ENCODE peak calls at places on chromosomes 11 and 22, in five cellular contexts. N, I, Y, W and R are unnamed samples.

GRCh38 chr11:126930100-126930841 is 70.3 kb downstream of the KIRREL3 start:
- DNase-seq in N (no peak), I (no peak), Y (no peak), W (no peak), R (no peak)

GRCh38 chr11:33722579-33723234 is 13.5 kb downstream of the CD59 start:
- DNase-seq in N (no peak), I (peak), Y (no peak), W (no peak), R (no peak)

GRCh38 chr11:118401880-118402590 is 629 bp downstream of the ATP5MG start:
- DNase-seq in N (no peak), I (peak), Y (no peak), W (no peak), R (no peak)

GRCh38 chr11:14518820-14519219 is 1.4 kb downstream of the PSMA1 start:
- DNase-seq in N (no peak), I (no peak), Y (no peak), W (no peak), R (no peak)

GRCh38 chr11:20087118-20087521 is 73.2 kb downstream of the DBX1 start:
- DNase-seq in N (no peak), I (peak), Y (no peak), W (no peak), R (no peak)

GRCh38 chr11:130123414-130124040 is 36.1 kb upstream of the ST14 start:
- DNase-seq in N (no peak), I (no peak), Y (no peak), W (no peak), R (no peak)

GRCh38 chr11:92211576-92212167 is 12.9 kb upstream of the FAT3 start:
- DNase-seq in N (no peak), I (no peak), Y (peak), W (peak), R (no peak)

GRCh38 chr22:27888310-27888709 is 30.7 kb downstream of the PITPNB start:
- DNase-seq in N (no peak), I (no peak), Y (no peak), W (no peak), R (no peak)

GRCh38 chr22:42725606-42726355 is 5.1 kb upstream of the A4GALT start:
- DNase-seq in N (no peak), I (peak), Y (no peak), W (no peak), R (no peak)

GRCh38 chr11:77424639-77425038 is 49.3 kb downstream of the PAK1 start:
- DNase-seq in N (no peak), I (no peak), Y (no peak), W (no peak), R (no peak)

GRCh38 chr22:30260682-30261081 is 6.0 kb downstream of the OSM start:
- DNase-seq in N (no peak), I (no peak), Y (no peak), W (no peak), R (no peak)

GRCh38 chr11:33857924-33858323 is 34.0 kb downstream of the LMO2 start:
- DNase-seq in N (peak), I (peak), Y (peak), W (peak), R (no peak)

GRCh38 chr11:66465371-66466224 is 1.1 kb upstream of the PELI3 start:
- DNase-seq in N (no peak), I (no peak), Y (no peak), W (no peak), R (no peak)

GRCh38 chr11:66466225-66467033 is at the start of gene PELI3:
- DNase-seq in N (peak), I (peak), Y (peak), W (peak), R (no peak)

GRCh38 chr11:66468691-66469090 is 2.0 kb downstream of the PELI3 start:
- DNase-seq in N (no peak), I (no peak), Y (no peak), W (no peak), R (no peak)

GRCh38 chr11:66467756-66468155 is 1.1 kb downstream of the PELI3 start:
- DNase-seq in N (peak), I (no peak), Y (no peak), W (peak), R (no peak)

GRCh38 chr11:66467034-66467659 is 442 bp downstream of the PELI3 start:
- DNase-seq in N (peak), I (peak), Y (peak), W (peak), R (no peak)
- TF ChIP-seq CTCF in N (peak), I (peak), Y (peak), W (peak), R (peak)

GRCh38 chr11:66639066-66639813 is 737 bp downstream of the RBM4 start:
- DNase-seq in N (no peak), I (peak), Y (no peak), W (peak), R (no peak)
- TF ChIP-seq CTCF in N (no peak), I (peak), Y (no peak), W (no peak), R (peak)

DNA sequence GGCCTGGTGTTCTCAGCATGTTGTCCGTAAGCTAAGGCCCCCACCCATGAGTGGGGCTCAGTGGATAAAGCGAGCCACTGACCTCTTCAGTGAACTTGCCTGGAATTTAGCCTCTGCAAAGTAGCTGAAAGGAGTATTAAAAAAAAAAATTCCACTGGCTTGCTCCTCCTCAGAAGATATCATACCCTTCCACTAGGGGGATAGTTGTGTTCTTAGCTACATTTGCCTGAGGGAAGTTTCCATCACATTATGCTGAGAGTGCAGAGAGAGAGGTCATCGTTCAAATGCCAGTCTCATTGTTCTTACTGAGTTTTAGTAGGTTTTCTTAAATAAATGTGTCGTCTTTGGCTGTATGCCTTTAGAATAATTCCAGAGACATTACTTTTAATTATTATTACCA is 879.7 kb downstream of the JRKL start:
- DNase-seq in N (no peak), I (no peak), Y (no peak), W (no peak), R (no peak)
- TF ChIP-seq CTCF in N (no peak), I (no peak), Y (peak), W (no peak), R (peak)

DNA sequence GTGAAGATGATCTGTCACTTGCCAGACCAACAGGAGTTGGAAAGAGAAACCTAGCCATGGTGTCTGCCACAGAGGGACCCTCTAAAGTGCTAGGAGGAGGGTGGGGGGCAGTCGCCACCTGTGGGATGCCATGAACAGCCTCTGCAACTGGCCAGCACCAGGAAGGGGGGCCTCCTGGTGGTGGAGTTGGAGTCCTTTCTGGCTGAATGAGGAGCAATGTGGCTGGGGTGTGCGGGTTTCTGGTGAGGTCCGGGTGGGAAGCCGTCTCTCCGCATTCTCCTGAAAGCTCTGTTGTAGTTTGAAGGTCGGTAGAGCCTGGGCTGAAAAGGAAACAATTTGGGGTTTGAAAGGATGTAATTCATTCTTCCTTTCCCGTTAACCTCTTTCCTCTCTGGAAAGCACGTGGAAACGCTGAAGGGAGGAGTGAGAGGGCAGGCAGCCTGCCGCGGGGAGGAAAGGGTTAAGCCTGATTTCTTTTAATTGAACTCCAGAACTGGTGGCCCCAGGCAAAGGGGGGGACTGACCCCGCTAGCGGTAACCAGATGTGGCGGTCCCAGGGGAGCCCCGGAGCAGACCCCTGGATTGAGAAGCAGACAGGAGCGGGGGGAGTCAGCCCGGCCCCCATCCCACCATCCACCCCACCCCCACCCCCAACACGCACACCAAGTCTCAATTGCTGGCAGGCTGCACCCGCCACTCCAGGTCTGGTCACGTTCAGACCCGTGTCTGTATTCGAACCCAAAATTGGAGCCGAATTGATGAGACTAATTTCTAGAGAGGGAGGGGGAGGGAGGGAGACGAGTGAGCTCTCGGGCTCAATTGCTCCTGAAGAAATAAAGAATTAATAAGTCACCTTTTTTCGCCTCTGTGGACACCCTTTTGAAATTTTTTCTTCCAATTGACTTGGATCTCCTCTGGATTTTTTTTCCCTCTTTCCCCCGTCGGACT is 1.8 kb upstream of the FLI1 start:
- DNase-seq in N (no peak), I (no peak), Y (no peak), W (no peak), R (no peak)
- TF ChIP-seq CTCF in N (peak), I (peak), Y (peak), W (no peak), R (peak)

GRCh38 chr11:44661311-44661717 is 65.4 kb upstream of the TSPAN18 start:
- DNase-seq in N (no peak), I (peak), Y (no peak), W (no peak), R (no peak)

GRCh38 chr11:44654057-44654456 is 72.7 kb upstream of the TSPAN18 start:
- DNase-seq in N (no peak), I (no peak), Y (no peak), W (no peak), R (no peak)

GRCh38 chr11:44654596-44654995 is 72.2 kb upstream of the TSPAN18 start:
- DNase-seq in N (no peak), I (no peak), Y (no peak), W (no peak), R (no peak)

GRCh38 chr11:44659641-44660040 is 67.1 kb upstream of the TSPAN18 start:
- DNase-seq in N (no peak), I (no peak), Y (no peak), W (no peak), R (no peak)

DNA sequence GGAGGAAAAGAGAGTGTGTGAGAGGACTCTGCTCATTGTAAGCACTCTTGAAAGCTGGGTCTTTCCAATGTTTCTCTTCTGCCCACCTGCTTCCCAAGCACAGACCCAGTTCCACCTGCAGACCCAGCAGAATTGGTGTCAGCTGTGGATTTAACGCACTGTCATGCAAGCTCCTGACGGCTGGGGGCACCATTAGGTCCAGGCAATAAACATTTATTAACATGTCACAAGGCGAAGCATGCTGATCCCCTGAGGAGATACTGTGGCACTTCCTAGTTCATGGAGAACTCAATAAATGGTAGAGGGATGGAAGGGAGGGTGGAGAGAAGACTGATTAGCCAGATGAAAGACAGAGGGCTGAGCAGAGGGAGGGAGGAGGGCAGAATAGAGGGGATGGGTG is 68.3 kb upstream of the TSPAN18 start:
- DNase-seq in N (no peak), I (no peak), Y (no peak), W (peak), R (no peak)
- TF ChIP-seq CTCF in N (peak), I (no peak), Y (peak), W (no peak), R (peak)

GRCh38 chr11:68506908-68507307 is 46.4 kb downstream of the PPP6R3 start:
- DNase-seq in N (no peak), I (no peak), Y (no peak), W (no peak), R (no peak)
- TF ChIP-seq CTCF in N (no peak), I (peak), Y (no peak), W (no peak), R (no peak)

GRCh38 chr11:67694875-67695555 is 20.6 kb upstream of the ALDH3B2 start:
- DNase-seq in N (no peak), I (no peak), Y (no peak), W (no peak), R (no peak)

GRCh38 chr11:67687986-67688385 is 13.6 kb upstream of the ALDH3B2 start:
- DNase-seq in N (no peak), I (no peak), Y (no peak), W (no peak), R (no peak)

GRCh38 chr11:67689178-67689577 is 14.8 kb upstream of the ALDH3B2 start:
- DNase-seq in N (no peak), I (no peak), Y (no peak), W (no peak), R (no peak)

GRCh38 chr11:67695606-67696005 is 21.2 kb upstream of the ALDH3B2 start:
- DNase-seq in N (no peak), I (no peak), Y (no peak), W (no peak), R (no peak)

GRCh38 chr11:67691149-67691548 is 16.7 kb upstream of the ALDH3B2 start:
- DNase-seq in N (no peak), I (no peak), Y (no peak), W (no peak), R (no peak)
- TF ChIP-seq CTCF in N (no peak), I (peak), Y (peak), W (peak), R (peak)

DNA sequence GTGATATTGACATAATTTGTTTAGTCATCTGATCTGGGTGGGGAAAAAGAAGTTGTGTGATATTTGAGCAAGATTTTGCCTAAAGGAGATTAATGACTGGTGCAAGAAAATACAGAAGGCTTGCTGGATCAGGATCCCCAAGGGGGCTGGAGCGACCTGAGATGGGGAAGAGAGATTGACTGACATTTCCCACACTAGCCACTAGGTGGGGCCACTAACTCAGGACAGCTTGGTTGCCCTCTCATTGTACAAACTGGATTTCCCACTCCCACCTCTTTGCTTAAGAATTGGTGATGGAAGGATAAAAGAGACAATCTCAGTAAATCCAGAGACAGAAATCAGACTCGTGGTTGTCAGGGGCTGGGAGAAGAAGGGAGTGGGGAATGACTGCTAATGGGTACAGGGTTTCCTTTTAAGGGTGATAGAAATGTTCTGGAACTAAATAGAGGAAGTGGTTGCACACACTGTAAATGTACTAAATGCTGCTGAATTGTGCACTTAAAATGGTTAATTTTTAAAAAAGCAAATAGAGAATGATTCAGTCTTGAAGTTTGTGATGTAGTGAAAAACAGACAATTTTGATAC is 50.7 kb downstream of the CTTN start:
- DNase-seq in N (no peak), I (no peak), Y (no peak), W (no peak), R (no peak)
- TF ChIP-seq CTCF in N (peak), I (peak), Y (peak), W (peak), R (peak)